ENCODE peak calls at places on chromosomes 6 and 20, in five cellular contexts. R is IMR-90, D is HepG2, J is HCT116, Q is K562. I is an unnamed sample.

GRCh38 chr20:39390186-39390585 is 428.0 kb downstream of the DHX35 start:
- DNase-seq in R (no peak), D (no peak), J (no peak), Q (no peak), I (no peak)

GRCh38 chr6:31663961-31664789 is 622 bp downstream of the GPANK1 start:
- DNase-seq in R (peak; percentile 89), D (no peak), J (no peak), Q (peak; percentile 88), I (no peak)

GRCh38 chr6:117463762-117464665 is 18.5 kb upstream of the DCBLD1 start:
- DNase-seq in R (peak; percentile 90), D (no peak), J (no peak), Q (no peak), I (peak; percentile 14)

GRCh38 chr20:31704225-31705119 is 18.2 kb downstream of the BCL2L1 start:
- DNase-seq in R (peak; percentile 66), D (peak; percentile 100), J (peak; percentile 93), Q (no peak), I (peak; percentile 96)

GRCh38 chr6:73630401-73630800 is 23.4 kb downstream of the SLC17A5 start:
- DNase-seq in R (no peak), D (no peak), J (no peak), Q (no peak), I (no peak)

GRCh38 chr6:30681696-30682180 is 4.7 kb downstream of the PPP1R18 start:
- DNase-seq in R (no peak), D (no peak), J (no peak), Q (no peak), I (no peak)

GRCh38 chr6:30824698-30825097 is 59.6 kb upstream of the DDR1 start:
- DNase-seq in R (no peak), D (no peak), J (no peak), Q (no peak), I (no peak)

GRCh38 chr20:62776692-62777527 is 19.4 kb upstream of the MRGBP start:
- DNase-seq in R (peak; percentile 13), D (peak; percentile 58), J (peak; percentile 75), Q (peak; percentile 90), I (peak; percentile 61)

GRCh38 chr6:142819603-142820335 is 125.2 kb downstream of the HIVEP2 start:
- DNase-seq in R (peak; percentile 65), D (no peak), J (no peak), Q (no peak), I (no peak)

GRCh38 chr6:53119349-53119748 is 29.3 kb downstream of the GCM1 start:
- DNase-seq in R (no peak), D (peak; percentile 80), J (no peak), Q (no peak), I (peak; percentile 26)

GRCh38 chr6:8387942-8388437 is 47.4 kb downstream of the SLC35B3 start:
- DNase-seq in R (no peak), D (no peak), J (no peak), Q (peak; percentile 19), I (no peak)

GRCh38 chr6:45388328-45388727 is 10.6 kb upstream of the SUPT3H start:
- DNase-seq in R (peak; percentile 45), D (no peak), J (no peak), Q (no peak), I (no peak)

GRCh38 chr6:1581120-1581991 is 28.4 kb upstream of the FOXC1 start:
- DNase-seq in R (no peak), D (no peak), J (no peak), Q (no peak), I (no peak)

GRCh38 chr20:25135031-25135430 is 53.1 kb upstream of the VSX1 start:
- DNase-seq in R (no peak), D (no peak), J (no peak), Q (no peak), I (no peak)

GRCh38 chr6:20877008-20877937 is 343.0 kb downstream of the CDKAL1 start:
- DNase-seq in R (peak; percentile 97), D (peak; percentile 93), J (peak; percentile 95), Q (peak; percentile 15), I (peak; percentile 49)

GRCh38 chr6:31940256-31940664 is 5.6 kb upstream of the CFB start:
- DNase-seq in R (peak; percentile 55), D (peak; percentile 78), J (no peak), Q (no peak), I (no peak)

GRCh38 chr20:56163806-56164205 is 84.7 kb upstream of the MC3R start:
- DNase-seq in R (no peak), D (no peak), J (no peak), Q (no peak), I (peak; percentile 54)

GRCh38 chr6:6764764-6765434 is 176.4 kb downstream of the LY86 start:
- DNase-seq in R (no peak), D (no peak), J (no peak), Q (no peak), I (no peak)

GRCh38 chr20:24339179-24339578 is 130.2 kb upstream of the SYNDIG1 start:
- DNase-seq in R (no peak), D (no peak), J (no peak), Q (no peak), I (no peak)

GRCh38 chr6:41940759-41941279 is 789 bp downstream of the CCND3 start:
- DNase-seq in R (peak; percentile 12), D (no peak), J (no peak), Q (no peak), I (no peak)

GRCh38 chr6:26257272-26257671 is 107.7 kb upstream of the BTN3A2 start:
- DNase-seq in R (no peak), D (peak; percentile 68), J (no peak), Q (no peak), I (no peak)

GRCh38 chr6:158285321-158285960 is 26.8 kb upstream of the TULP4 start:
- DNase-seq in R (peak; percentile 20), D (no peak), J (no peak), Q (no peak), I (no peak)

GRCh38 chr20:58803533-58803932 is 47.2 kb downstream of the GNAS-AS1 start:
- DNase-seq in R (no peak), D (no peak), J (no peak), Q (no peak), I (no peak)

GRCh38 chr20:44388466-44389023 is 33.0 kb downstream of the HNF4A start:
- DNase-seq in R (peak; percentile 59), D (no peak), J (peak; percentile 88), Q (peak; percentile 77), I (peak; percentile 69)

GRCh38 chr6:135833806-135834205 is 17.7 kb upstream of the PDE7B start:
- DNase-seq in R (no peak), D (no peak), J (no peak), Q (no peak), I (no peak)

GRCh38 chr20:31684153-31685003 is 38.3 kb downstream of the BCL2L1 start:
- DNase-seq in R (no peak), D (no peak), J (no peak), Q (no peak), I (no peak)

GRCh38 chr6:84681693-84682326 is 82.6 kb downstream of the TBX18 start:
- DNase-seq in R (no peak), D (no peak), J (no peak), Q (no peak), I (no peak)

GRCh38 chr6:35317483-35318199 is 20.0 kb downstream of the DEF6 start:
- DNase-seq in R (no peak), D (no peak), J (no peak), Q (no peak), I (no peak)

GRCh38 chr6:168376811-168377480 is 57.4 kb upstream of the DACT2 start:
- DNase-seq in R (no peak), D (no peak), J (no peak), Q (no peak), I (no peak)

GRCh38 chr6:101454106-101454676 is 60.7 kb downstream of the GRIK2 start:
- DNase-seq in R (peak; percentile 30), D (no peak), J (no peak), Q (no peak), I (no peak)

GRCh38 chr6:44105146-44105545 is 22.1 kb downstream of the MRPL14 start:
- DNase-seq in R (no peak), D (no peak), J (no peak), Q (no peak), I (no peak)

GRCh38 chr6:108732101-108732870 is 115.9 kb upstream of the ARMC2 start:
- DNase-seq in R (peak; percentile 46), D (no peak), J (peak; percentile 85), Q (no peak), I (no peak)

GRCh38 chr6:83071023-83071422 is 3.6 kb downstream of the DOP1A start:
- DNase-seq in R (no peak), D (no peak), J (no peak), Q (no peak), I (no peak)

GRCh38 chr6:6717953-6718352 is 129.4 kb downstream of the LY86 start:
- DNase-seq in R (peak; percentile 15), D (no peak), J (no peak), Q (no peak), I (no peak)

GRCh38 chr6:155185544-155185943 is 78.3 kb upstream of the CLDN20 start:
- DNase-seq in R (peak; percentile 28), D (no peak), J (peak; percentile 23), Q (no peak), I (peak; percentile 25)

GRCh38 chr20:64001607-64002011 is 20.7 kb downstream of the PRPF6 start:
- DNase-seq in R (peak; percentile 40), D (no peak), J (no peak), Q (no peak), I (no peak)

GRCh38 chr20:415820-416322 is 7.8 kb downstream of the RBCK1 start:
- DNase-seq in R (no peak), D (no peak), J (no peak), Q (peak; percentile 61), I (no peak)
- TF ChIP-seq CTCF in R (no peak), D (no peak), J (no peak), Q (no peak), I (no peak)

GRCh38 chr6:116126032-116126431 is at the start of gene COL10A1:
- DNase-seq in R (no peak), D (no peak), J (no peak), Q (no peak), I (no peak)

GRCh38 chr6:116133453-116133852 is 7.5 kb upstream of the COL10A1 start:
- DNase-seq in R (no peak), D (no peak), J (no peak), Q (no peak), I (no peak)

GRCh38 chr6:116127771-116128493 is 2.0 kb upstream of the COL10A1 start:
- DNase-seq in R (peak; percentile 39), D (peak; percentile 73), J (no peak), Q (no peak), I (no peak)
- TF ChIP-seq CEBPB in R (no peak), D (no peak), J (no peak), Q (no peak), I (no peak)

DNA sequence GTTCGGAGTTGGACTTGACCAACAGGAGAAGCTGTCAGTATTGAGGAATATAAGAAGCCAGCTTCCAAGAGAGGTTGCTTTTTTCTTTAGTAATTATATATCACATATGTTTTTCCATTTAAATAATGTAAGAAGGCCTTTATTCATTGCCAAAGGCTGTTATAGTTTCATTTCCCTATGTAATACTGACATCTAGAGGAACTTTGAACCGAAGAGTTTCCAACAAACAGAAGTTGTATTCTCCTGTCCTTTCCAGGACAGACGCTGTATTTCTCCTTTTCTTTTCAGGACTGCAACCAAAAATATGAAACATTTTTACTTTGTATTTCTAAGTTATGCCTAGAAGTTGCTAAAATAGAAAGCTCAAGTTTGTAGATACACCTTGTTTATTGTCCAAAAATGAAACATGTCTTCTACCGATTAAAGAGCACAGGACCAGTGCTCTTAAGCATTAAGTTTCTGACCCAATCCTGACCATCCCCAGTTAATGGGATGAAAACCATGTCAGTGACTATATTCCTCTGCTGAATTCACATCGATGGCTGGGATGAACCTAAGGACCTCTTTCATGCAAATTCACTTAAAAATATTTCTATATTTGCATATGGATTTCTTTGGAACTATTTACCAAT is 55.1 kb downstream of the MYLK4 start:
- DNase-seq in R (peak; percentile 57), D (peak; percentile 27), J (peak; percentile 36), Q (no peak), I (no peak)
- TF ChIP-seq CTCF in R (peak; percentile 63), D (peak; percentile 75), J (peak; percentile 29), Q (peak; percentile 17), I (peak; percentile 63)

GRCh38 chr6:77456531-77457248 is 6.6 kb downstream of the HTR1B start:
- DNase-seq in R (peak; percentile 100), D (peak; percentile 12), J (peak; percentile 65), Q (no peak), I (no peak)
- TF ChIP-seq CEBPB in R (peak; percentile 90), D (no peak), J (peak; percentile 68), Q (no peak), I (no peak)

I was measured in A549.